ENCODE peak calls at places on chromosomes 3 and 15, in seven cellular contexts. J is K562; P is esophagus squamous epithelium; I is left ventricle myocardium inferior; L is CD8-positive, alpha-beta T cell; S is upper lobe of left lung; U is cardiac muscle cell. Z is an unnamed sample.

GRCh38 chr15:82692171-82692570 is 17.5 kb downstream of the AP3B2 start:
- DNase-seq in J (no peak), P (no peak), I (no peak), L (no peak), S (no peak), U (no peak), Z (no peak)

GRCh38 chr15:80455668-80456442 is 51.7 kb downstream of the ARNT2 start:
- DNase-seq in J (peak; percentile 69), P (no peak), I (no peak), L (peak; percentile 21), S (no peak), U (peak; percentile 72), Z (peak; percentile 56)

GRCh38 chr3:42690766-42691680 is 5.7 kb downstream of the KLHL40 start:
- DNase-seq in J (no peak), P (no peak), I (peak; percentile 6), L (no peak), S (no peak), U (no peak), Z (no peak)

GRCh38 chr3:117809157-117810081 is 1099.8 kb downstream of the TUSC7 start:
- DNase-seq in J (no peak), P (no peak), I (no peak), L (no peak), S (no peak), U (no peak), Z (no peak)

GRCh38 chr3:42651248-42652091 is 2.0 kb upstream of the ZBTB47 start:
- DNase-seq in J (no peak), P (no peak), I (no peak), L (no peak), S (no peak), U (no peak), Z (no peak)

GRCh38 chr3:175094344-175094743 is 235.2 kb downstream of the NAALADL2 start:
- DNase-seq in J (no peak), P (no peak), I (no peak), L (no peak), S (no peak), U (no peak), Z (no peak)

GRCh38 chr3:12796171-12797123 is at the start of gene CAND2:
- DNase-seq in J (peak; percentile 86), P (no peak), I (peak; percentile 80), L (no peak), S (peak; percentile 91), U (peak; percentile 89), Z (peak; percentile 77)

GRCh38 chr3:89411211-89411610 is 303.8 kb downstream of the EPHA3 start:
- DNase-seq in J (no peak), P (no peak), I (no peak), L (no peak), S (no peak), U (peak; percentile 18), Z (no peak)

GRCh38 chr15:70246623-70247200 is 149.0 kb upstream of the TLE3 start:
- DNase-seq in J (no peak), P (no peak), I (no peak), L (no peak), S (no peak), U (no peak), Z (no peak)

GRCh38 chr3:414063-414462 is 217.5 kb downstream of the CHL1 start:
- DNase-seq in J (peak; percentile 6), P (no peak), I (no peak), L (no peak), S (no peak), U (peak; percentile 47), Z (no peak)

GRCh38 chr3:123712077-123712860 is 127.4 kb upstream of the HACD2 start:
- DNase-seq in J (no peak), P (no peak), I (no peak), L (no peak), S (no peak), U (peak; percentile 36), Z (no peak)

GRCh38 chr15:80856809-80857377 is 77.7 kb downstream of the CEMIP start:
- DNase-seq in J (no peak), P (no peak), I (peak; percentile 75), L (no peak), S (no peak), U (no peak), Z (peak; percentile 43)

GRCh38 chr3:3778641-3779270 is 20.5 kb upstream of the LRRN1 start:
- DNase-seq in J (no peak), P (no peak), I (no peak), L (no peak), S (no peak), U (no peak), Z (no peak)

GRCh38 chr3:111904376-111905241 is 45.5 kb downstream of the PHLDB2 start:
- DNase-seq in J (no peak), P (no peak), I (no peak), L (no peak), S (no peak), U (no peak), Z (no peak)

GRCh38 chr15:64010719-64011118 is 35.6 kb downstream of the DAPK2 start:
- DNase-seq in J (peak; percentile 62), P (peak; percentile 54), I (peak; percentile 63), L (peak; percentile 78), S (no peak), U (no peak), Z (peak; percentile 21)

GRCh38 chr3:182708810-182709209 is 84.5 kb upstream of the ATP11B start:
- DNase-seq in J (no peak), P (no peak), I (no peak), L (no peak), S (no peak), U (no peak), Z (no peak)

GRCh38 chr15:92393287-92393993 is at the start of gene ST8SIA2:
- DNase-seq in J (no peak), P (no peak), I (peak; percentile 32), L (no peak), S (peak; percentile 87), U (peak; percentile 85), Z (no peak)

GRCh38 chr3:158104346-158105020 is 1.7 kb downstream of the SHOX2 start:
- DNase-seq in J (no peak), P (no peak), I (no peak), L (no peak), S (no peak), U (no peak), Z (no peak)
- H3K4me3 ChIP-seq in J (no peak overlapping the region), P (peak overlapping the region; percentile 47), I (peak overlapping the region; percentile 60), L (no peak overlapping the region), S (peak overlapping the region; percentile 53), U (no peak overlapping the region), Z (no peak overlapping the region)

GRCh38 chr15:74464897-74465296 is 3.9 kb upstream of the UBL7 start:
- DNase-seq in J (no peak), P (no peak), I (no peak), L (no peak), S (no peak), U (no peak), Z (no peak)

GRCh38 chr15:74464216-74464615 is 3.3 kb upstream of the UBL7 start:
- DNase-seq in J (no peak), P (no peak), I (no peak), L (no peak), S (no peak), U (no peak), Z (no peak)

GRCh38 chr15:74470631-74471396 is 9.9 kb upstream of the UBL7 start:
- DNase-seq in J (no peak), P (no peak), I (no peak), L (no peak), S (no peak), U (no peak), Z (no peak)

GRCh38 chr15:74466570-74466969 is 5.6 kb upstream of the UBL7 start:
- DNase-seq in J (no peak), P (no peak), I (no peak), L (no peak), S (no peak), U (no peak), Z (no peak)

DNA sequence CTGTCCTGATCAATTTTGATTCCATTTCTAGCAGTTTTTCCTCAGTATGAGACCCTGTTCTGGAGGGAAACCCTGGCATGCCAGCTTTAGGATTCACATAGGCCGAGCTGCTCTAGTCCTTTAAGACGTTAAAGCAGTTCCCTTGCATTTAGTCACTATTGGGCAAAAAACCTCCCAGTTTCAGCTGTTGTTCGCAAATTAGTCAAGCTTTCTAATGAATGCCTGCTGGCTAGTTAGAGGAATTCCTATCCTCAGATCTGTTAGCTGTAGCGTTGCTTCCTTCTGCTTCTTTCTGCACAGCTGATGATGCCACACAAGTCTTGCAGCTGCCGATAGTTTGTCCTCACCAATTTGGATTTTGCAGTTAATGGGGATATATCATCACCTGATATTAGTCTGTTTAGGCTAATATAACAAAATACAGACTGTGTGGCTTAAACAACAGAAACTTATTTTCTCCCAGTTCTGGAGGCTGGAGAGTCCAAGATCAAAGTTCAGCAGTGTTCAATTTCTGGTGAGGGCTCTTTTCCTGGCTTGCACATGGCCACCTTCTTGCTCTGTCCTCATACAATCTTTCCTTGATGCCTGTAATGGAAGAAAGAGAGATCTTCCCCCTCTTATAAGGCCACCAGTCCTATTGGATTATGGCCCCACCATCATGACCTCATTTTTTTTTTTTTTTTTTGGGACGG is 7.5 kb upstream of the UBL7 start:
- DNase-seq in J (no peak), P (no peak), I (no peak), L (no peak), S (no peak), U (no peak), Z (no peak)
- TF ChIP-seq CTCF in J (no peak), P (no peak), I (no peak), L (no peak), S (no peak), U (no peak), Z (no peak)

GRCh38 chr3:61915296-61915695 is 353.9 kb downstream of the PTPRG start:
- DNase-seq in J (no peak), P (no peak), I (no peak), L (no peak), S (no peak), U (no peak), Z (no peak)
- H3K4me1 ChIP-seq in J (no peaks in the 10 kb centered on the region), P (no peaks in the 10 kb centered on the region), I (peaks cover 67% of the 10 kb centered on the region), L (no peaks in the 10 kb centered on the region), S (peaks cover 8% of the 10 kb centered on the region), U (peaks cover 20% of the 10 kb centered on the region), Z (no peaks in the 10 kb centered on the region)

GRCh38 chr3:16399473-16399872 is 114.0 kb downstream of the RFTN1 start:
- DNase-seq in J (peak; percentile 12), P (no peak), I (peak; percentile 48), L (no peak), S (no peak), U (peak; percentile 50), Z (peak; percentile 66)
- H3K4me3 ChIP-seq in J (no peak overlapping the region), P (no peak overlapping the region), I (no peak overlapping the region), L (no peak overlapping the region), S (no peak overlapping the region), U (no peak overlapping the region), Z (no peak overlapping the region)

DNA sequence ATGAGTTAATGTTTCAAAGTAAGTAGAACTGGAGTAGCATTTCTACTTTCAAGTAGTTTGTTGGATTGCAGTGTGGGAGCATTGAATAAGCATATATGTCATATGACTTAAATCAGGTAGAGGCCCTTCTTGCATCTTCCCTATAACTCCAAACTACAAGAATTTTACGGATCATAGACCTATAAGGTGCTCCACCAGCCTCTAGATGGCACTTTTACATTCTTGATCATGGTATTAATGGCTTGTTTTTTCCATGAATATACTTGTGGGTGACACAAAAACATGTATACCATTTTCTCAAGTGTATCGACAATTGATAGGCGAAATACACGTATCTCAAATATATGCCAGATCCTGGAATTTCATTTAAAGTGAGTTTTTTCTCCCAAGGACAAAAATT is 311.1 kb downstream of the ZPLD1 start:
- DNase-seq in J (no peak), P (no peak), I (no peak), L (no peak), S (no peak), U (no peak), Z (no peak)
- TF ChIP-seq CTCF in J (no peak), P (no peak), I (no peak), L (no peak), S (no peak), U (no peak), Z (no peak)